ENCODE peak calls at places on chromosomes 16 and 17, in six cellular contexts. E is mucosa of descending colon; I is psoas muscle; A is SJCRH30; D is naive thymus-derived CD4-positive, alpha-beta T cell; Q is ovary. J is an unnamed sample. For H3K4me1, the result is how much of the 10 kb centered on the place peaks cover.

GRCh38 chr16:71357681-71358080 is 842 bp upstream of the CALB2 start:
- DNase-seq in E (no peak), I (no peak), A (no peak), D (no peak), Q (no peak), J (no peak)

GRCh38 chr16:72927199-72928088 is 120.5 kb downstream of the ZFHX3 start:
- DNase-seq in E (no peak), I (peak), A (peak), D (no peak), Q (no peak), J (no peak)

GRCh38 chr17:2214047-2214717 is 89.4 kb downstream of the SMG6 start:
- DNase-seq in E (no peak), I (peak), A (no peak), D (no peak), Q (peak), J (no peak)

GRCh38 chr16:78894872-78895271 is 705.7 kb downstream of the MAF start:
- DNase-seq in E (no peak), I (no peak), A (no peak), D (no peak), Q (no peak), J (no peak)

GRCh38 chr16:87100306-87101058 is 216.7 kb downstream of the C16orf95 start:
- DNase-seq in E (no peak), I (no peak), A (no peak), D (no peak), Q (no peak), J (no peak)

GRCh38 chr16:1535391-1536291 is 2.2 kb downstream of the TMEM204 start:
- DNase-seq in E (peak), I (peak), A (no peak), D (peak), Q (no peak), J (no peak)

GRCh38 chr17:80835816-80836657 is 155.6 kb upstream of the CHMP6 start:
- DNase-seq in E (peak), I (peak), A (no peak), D (no peak), Q (no peak), J (no peak)

GRCh38 chr17:40315678-40316570 is 6.9 kb downstream of the RARA start:
- DNase-seq in E (peak), I (peak), A (no peak), D (no peak), Q (peak), J (no peak)

GRCh38 chr17:28547623-28548416 is 4.6 kb downstream of the UNC119 start:
- DNase-seq in E (peak), I (peak), A (peak), D (peak), Q (peak), J (peak)

GRCh38 chr17:67636841-67637240 is 80.9 kb upstream of the NOL11 start:
- DNase-seq in E (no peak), I (no peak), A (no peak), D (no peak), Q (no peak), J (no peak)

GRCh38 chr17:30234954-30235353 is 543 bp downstream of the SLC6A4 start:
- DNase-seq in E (no peak), I (no peak), A (no peak), D (no peak), Q (no peak), J (no peak)

GRCh38 chr16:49443576-49443975 is 70.0 kb downstream of the C16orf78 start:
- DNase-seq in E (no peak), I (no peak), A (no peak), D (no peak), Q (no peak), J (no peak)

GRCh38 chr16:57299009-57299718 is 14.7 kb upstream of the PLLP start:
- DNase-seq in E (no peak), I (no peak), A (peak), D (no peak), Q (peak), J (no peak)

GRCh38 chr17:16304832-16305231 is 48.4 kb downstream of the CENPV start:
- DNase-seq in E (no peak), I (no peak), A (peak), D (no peak), Q (no peak), J (no peak)

GRCh38 chr16:14133907-14134306 is 62.8 kb downstream of the MRTFB start:
- DNase-seq in E (no peak), I (no peak), A (no peak), D (no peak), Q (no peak), J (no peak)

GRCh38 chr16:70298988-70299938 is at the start of gene DDX19B:
- DNase-seq in E (peak), I (peak), A (peak), D (peak), Q (peak), J (peak)

GRCh38 chr17:55458287-55458900 is 36.8 kb upstream of the MMD start:
- DNase-seq in E (no peak), I (no peak), A (no peak), D (no peak), Q (no peak), J (no peak)

GRCh38 chr16:78925071-78925714 is 675.3 kb downstream of the MAF start:
- DNase-seq in E (no peak), I (peak), A (peak), D (no peak), Q (no peak), J (no peak)

GRCh38 chr17:49588726-49589555 is 13.3 kb downstream of the NXPH3 start:
- DNase-seq in E (no peak), I (no peak), A (no peak), D (no peak), Q (no peak), J (no peak)

GRCh38 chr16:899678-900060 is 71.1 kb downstream of the LMF1 start:
- DNase-seq in E (peak), I (peak), A (no peak), D (no peak), Q (no peak), J (no peak)

GRCh38 chr17:16215273-16215964 is at the start of gene NCOR1:
- DNase-seq in E (peak), I (peak), A (peak), D (peak), Q (peak), J (peak)

GRCh38 chr17:2710804-2711607 is 558 bp downstream of the CLUH start:
- DNase-seq in E (no peak), I (peak), A (peak), D (peak), Q (peak), J (peak)

GRCh38 chr16:50425648-50426047 is 56.9 kb upstream of the BRD7 start:
- DNase-seq in E (no peak), I (no peak), A (no peak), D (no peak), Q (no peak), J (no peak)

GRCh38 chr17:15659236-15659635 is 24.9 kb downstream of the TRIM16 start:
- DNase-seq in E (no peak), I (no peak), A (peak), D (no peak), Q (no peak), J (no peak)

GRCh38 chr17:66747561-66748275 is 87.2 kb upstream of the CACNG5 start:
- DNase-seq in E (no peak), I (no peak), A (no peak), D (no peak), Q (no peak), J (no peak)

GRCh38 chr16:4942481-4942880 is 5.5 kb upstream of the PPL start:
- DNase-seq in E (no peak), I (no peak), A (no peak), D (no peak), Q (peak), J (no peak)

GRCh38 chr16:82229800-82230619 is 60.0 kb upstream of the MPHOSPH6 start:
- DNase-seq in E (peak), I (peak), A (peak), D (peak), Q (peak), J (peak)

GRCh38 chr16:22659933-22660332 is 149.2 kb downstream of the NPIPB5 start:
- DNase-seq in E (no peak), I (no peak), A (no peak), D (no peak), Q (no peak), J (no peak)

GRCh38 chr17:18179804-18180203 is 3.8 kb upstream of the ALKBH5 start:
- DNase-seq in E (no peak), I (no peak), A (no peak), D (no peak), Q (no peak), J (no peak)

GRCh38 chr17:27242951-27243350 is 51.0 kb upstream of the WSB1 start:
- DNase-seq in E (no peak), I (no peak), A (no peak), D (no peak), Q (no peak), J (no peak)

GRCh38 chr17:27245230-27245696 is 48.7 kb upstream of the WSB1 start:
- DNase-seq in E (peak), I (peak), A (peak), D (peak), Q (peak), J (peak)

GRCh38 chr17:27244481-27245223 is 49.3 kb upstream of the WSB1 start:
- DNase-seq in E (peak), I (peak), A (peak), D (no peak), Q (peak), J (no peak)

GRCh38 chr17:27246537-27246936 is 47.4 kb upstream of the WSB1 start:
- DNase-seq in E (no peak), I (no peak), A (no peak), D (no peak), Q (no peak), J (no peak)

DNA sequence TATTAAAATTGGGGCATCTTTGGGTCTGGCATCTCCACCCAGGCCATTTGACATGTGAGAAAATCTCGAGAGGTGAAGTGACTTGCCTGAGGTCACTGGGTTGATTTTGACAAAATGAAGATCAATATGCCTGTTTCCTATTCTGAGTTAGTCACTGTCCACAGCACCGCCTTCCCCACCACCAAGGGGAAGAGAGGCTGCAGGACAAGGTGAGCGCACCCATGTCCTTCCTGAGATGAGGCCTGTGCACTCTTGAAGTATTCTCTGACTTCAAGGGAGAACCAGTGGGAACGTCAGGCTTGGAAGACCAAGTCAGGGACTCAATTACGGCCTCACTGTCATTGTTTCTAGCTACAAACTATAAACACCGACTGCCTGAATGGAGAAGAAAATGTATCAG is 49.9 kb upstream of the WSB1 start:
- DNase-seq in E (no peak), I (no peak), A (no peak), D (no peak), Q (no peak), J (no peak)
- H3K4me1 ChIP-seq in E (under half), I (under half), A (under half), D (under half), Q (under half), J (under half)

GRCh38 chr17:50902768-50903353 is 36.7 kb upstream of the TOB1 start:
- DNase-seq in E (no peak), I (no peak), A (no peak), D (no peak), Q (no peak), J (no peak)

GRCh38 chr17:50903604-50904521 is 37.7 kb upstream of the TOB1 start:
- DNase-seq in E (no peak), I (no peak), A (no peak), D (no peak), Q (no peak), J (no peak)

GRCh38 chr17:50905460-50905803 is 39.3 kb upstream of the TOB1 start:
- DNase-seq in E (no peak), I (no peak), A (peak), D (no peak), Q (no peak), J (no peak)

GRCh38 chr17:50906443-50906842 is 40.3 kb upstream of the TOB1 start:
- DNase-seq in E (no peak), I (no peak), A (no peak), D (no peak), Q (no peak), J (no peak)

DNA sequence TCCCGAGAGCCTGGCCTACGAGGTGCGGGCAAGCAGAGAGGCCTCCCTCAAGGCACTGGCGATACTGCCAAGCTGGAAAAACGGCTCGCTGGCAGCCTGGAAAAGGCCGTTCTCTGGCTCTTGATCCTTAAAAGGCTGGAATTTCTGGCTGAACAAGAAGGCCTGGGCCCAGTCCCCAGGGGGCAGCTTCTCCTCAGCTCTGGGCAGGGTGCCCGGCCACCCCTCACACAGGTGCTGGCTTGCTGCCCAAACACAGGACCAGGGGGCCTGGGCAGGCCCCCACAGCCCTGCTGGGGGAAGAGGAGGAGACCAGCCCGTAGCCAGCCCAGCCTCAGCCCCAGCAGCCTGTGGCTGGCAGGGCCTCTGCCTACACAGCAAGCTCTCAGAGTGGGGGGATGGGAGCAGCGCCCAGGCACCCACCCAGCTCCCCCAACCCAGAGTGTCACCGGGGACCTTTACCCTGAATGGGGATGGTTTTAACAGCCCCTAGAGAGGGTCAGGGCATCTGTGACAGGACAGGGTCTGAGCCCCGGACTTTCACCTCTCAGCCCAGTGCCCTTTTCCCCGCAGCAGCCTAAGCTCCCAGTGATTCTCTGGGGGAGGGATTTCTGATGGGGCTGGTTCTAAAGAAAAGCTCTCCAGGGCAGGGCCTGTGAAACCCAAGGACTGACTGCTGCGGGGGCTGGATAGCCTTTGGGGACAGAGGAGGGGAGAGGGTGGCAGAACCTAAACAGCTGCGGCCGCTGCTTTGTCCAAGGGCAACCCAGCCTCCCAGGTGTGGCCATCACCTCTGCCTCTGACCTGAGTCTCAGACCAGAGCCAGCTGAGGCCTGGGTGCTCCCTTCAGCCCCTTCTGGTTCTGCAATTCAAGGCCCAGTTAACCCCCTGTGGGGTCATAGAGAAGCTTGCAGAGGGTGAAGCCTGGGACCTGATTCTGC is 38.6 kb upstream of the TOB1 start:
- DNase-seq in E (peak), I (peak), A (peak), D (no peak), Q (peak), J (no peak)
- H3K4me3 ChIP-seq in E (no peak), I (peak), A (peak), D (no peak), Q (no peak), J (no peak)

DNA sequence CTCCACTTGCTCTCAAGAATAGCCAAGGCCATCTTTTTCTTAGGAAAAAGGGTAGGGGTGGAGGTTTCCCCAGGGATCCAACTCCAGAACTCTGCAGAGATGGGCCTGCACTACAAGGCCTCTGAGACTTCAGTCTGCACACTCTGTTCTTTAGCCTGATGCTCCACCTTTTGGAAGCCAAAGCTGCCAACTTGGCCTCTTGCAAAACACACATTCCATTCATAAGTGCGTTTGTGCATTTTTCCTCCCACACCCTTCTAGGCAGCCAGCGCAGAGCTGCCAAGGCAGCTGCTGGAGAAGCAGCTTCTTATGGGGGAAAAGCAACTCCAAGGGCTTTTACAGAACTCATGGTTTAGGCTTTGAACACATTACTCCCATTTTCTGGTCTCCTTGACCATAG is 45.3 kb downstream of the REXO5 start:
- DNase-seq in E (peak), I (peak), A (no peak), D (no peak), Q (peak), J (no peak)
- H3K4me1 ChIP-seq in E (under half), I (under half), A (under half), D (under half), Q (under half), J (under half)

GRCh38 chr17:76627510-76627909 is 16.0 kb downstream of the ST6GALNAC1 start:
- DNase-seq in E (no peak), I (no peak), A (no peak), D (no peak), Q (no peak), J (no peak)
- H3K4me3 ChIP-seq in E (no peak), I (no peak), A (no peak), D (no peak), Q (no peak), J (no peak)

GRCh38 chr17:65293584-65294183 is 156.5 kb downstream of the RGS9 start:
- DNase-seq in E (no peak), I (no peak), A (no peak), D (no peak), Q (no peak), J (no peak)
- H3K4me1 ChIP-seq in E (under half), I (under half), A (under half), D (under half), Q (under half), J (under half)

GRCh38 chr16:84820771-84821170 is 986 bp downstream of the CRISPLD2 start:
- DNase-seq in E (no peak), I (peak), A (no peak), D (no peak), Q (peak), J (no peak)
- H3K4me3 ChIP-seq in E (peak), I (peak), A (no peak), D (no peak), Q (peak), J (no peak)